ENCODE peak calls at places on chromosomes 4 and X, in seven cellular contexts. N is ovary, X is hepatocyte, B is left ventricle myocardium inferior, G is AG09309, H is K562, O is tibial nerve. V is an unnamed sample.

GRCh38 chr4:103936653-103937145 is 216.9 kb upstream of the TACR3 start:
- DNase-seq in N (no peak), X (no peak), B (no peak), G (no peak), H (no peak), O (no peak), V (no peak)

GRCh38 chr4:150244600-150244999 is 166.4 kb downstream of the DCLK2 start:
- DNase-seq in N (no peak), X (no peak), B (no peak), G (no peak), H (no peak), O (no peak), V (peak; percentile 89)

GRCh38 chr4:152510349-152511147 is 25.3 kb downstream of the FBXW7 start:
- DNase-seq in N (no peak), X (no peak), B (no peak), G (no peak), H (no peak), O (no peak), V (no peak)

GRCh38 chr4:188911199-188911598 is 772.0 kb downstream of the TRIML1 start:
- DNase-seq in N (no peak), X (no peak), B (no peak), G (no peak), H (no peak), O (no peak), V (no peak)

GRCh38 chr4:104394409-104394813 is 100.3 kb downstream of the CXXC4 start:
- DNase-seq in N (no peak), X (no peak), B (peak; percentile 11), G (no peak), H (no peak), O (no peak), V (no peak)

GRCh38 chrX:18683027-18683426 is 11.1 kb upstream of the RS1 start:
- DNase-seq in N (no peak), X (no peak), B (no peak), G (no peak), H (no peak), O (no peak), V (no peak)

GRCh38 chr4:2142630-2143427 is 83.7 kb downstream of the NAT8L start:
- DNase-seq in N (no peak), X (no peak), B (no peak), G (no peak), H (no peak), O (no peak), V (peak; percentile 32)

GRCh38 chr4:10872833-10873517 is 188.4 kb upstream of the CLNK start:
- DNase-seq in N (no peak), X (no peak), B (no peak), G (no peak), H (no peak), O (no peak), V (peak; percentile 6)

GRCh38 chrX:144798972-144799371 is 448.3 kb upstream of the SPANXN1 start:
- DNase-seq in N (no peak), X (no peak), B (no peak), G (no peak), H (no peak), O (no peak), V (no peak)

GRCh38 chr4:123190176-123190575 is 206.4 kb upstream of the SPRY1 start:
- DNase-seq in N (no peak), X (no peak), B (no peak), G (no peak), H (no peak), O (no peak), V (no peak)

GRCh38 chr4:112855058-112855457 is 194.4 kb upstream of the ANK2 start:
- DNase-seq in N (no peak), X (no peak), B (no peak), G (no peak), H (no peak), O (no peak), V (no peak)

GRCh38 chr4:19969492-19969891 is 282.2 kb upstream of the SLIT2 start:
- DNase-seq in N (no peak), X (no peak), B (no peak), G (no peak), H (no peak), O (no peak), V (no peak)

GRCh38 chrX:100447563-100448397 is 37.7 kb upstream of the PCDH19 start:
- DNase-seq in N (peak; percentile 55), X (peak; percentile 50), B (peak; percentile 16), G (no peak), H (peak; percentile 46), O (peak; percentile 25), V (peak; percentile 29)

GRCh38 chr4:77582151-77582550 is 23.5 kb upstream of the CXCL13 start:
- DNase-seq in N (no peak), X (no peak), B (no peak), G (no peak), H (no peak), O (no peak), V (peak; percentile 50)

GRCh38 chr4:77581724-77582123 is 23.9 kb upstream of the CXCL13 start:
- DNase-seq in N (no peak), X (no peak), B (no peak), G (no peak), H (no peak), O (no peak), V (no peak)

GRCh38 chr4:77579406-77580076 is 26.1 kb upstream of the CXCL13 start:
- DNase-seq in N (no peak), X (no peak), B (no peak), G (peak; percentile 74), H (no peak), O (no peak), V (peak; percentile 87)

GRCh38 chr4:77576351-77576750 is 29.3 kb upstream of the CXCL13 start:
- DNase-seq in N (no peak), X (no peak), B (no peak), G (no peak), H (no peak), O (no peak), V (no peak)

DNA sequence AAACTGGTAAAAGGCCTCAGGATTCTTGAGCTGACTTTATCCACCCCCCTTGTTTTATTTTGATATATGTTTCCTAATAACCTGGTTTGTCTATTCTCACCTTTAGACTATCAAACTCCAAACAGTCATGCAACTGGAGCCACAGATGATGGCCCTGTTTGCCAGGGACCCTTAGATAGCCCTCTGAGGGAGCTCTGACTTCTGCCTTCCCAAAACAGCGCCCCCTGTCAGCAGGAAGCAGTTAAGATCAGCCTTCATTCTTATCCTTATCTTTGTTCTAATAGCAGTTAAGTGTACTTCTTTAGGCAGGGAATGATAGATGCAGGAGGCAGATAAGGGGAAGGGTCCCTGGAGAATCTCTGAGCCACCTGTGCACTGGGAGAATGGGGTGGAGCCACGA is 27.5 kb upstream of the CXCL13 start:
- DNase-seq in N (no peak), X (no peak), B (no peak), G (no peak), H (no peak), O (no peak), V (no peak)
- H3K4me3 ChIP-seq in N (no peak overlapping the region), X (no peak overlapping the region), B (no peak overlapping the region), G (no peak overlapping the region), H (no peak overlapping the region), O (no peak overlapping the region), V (no peak overlapping the region)

DNA sequence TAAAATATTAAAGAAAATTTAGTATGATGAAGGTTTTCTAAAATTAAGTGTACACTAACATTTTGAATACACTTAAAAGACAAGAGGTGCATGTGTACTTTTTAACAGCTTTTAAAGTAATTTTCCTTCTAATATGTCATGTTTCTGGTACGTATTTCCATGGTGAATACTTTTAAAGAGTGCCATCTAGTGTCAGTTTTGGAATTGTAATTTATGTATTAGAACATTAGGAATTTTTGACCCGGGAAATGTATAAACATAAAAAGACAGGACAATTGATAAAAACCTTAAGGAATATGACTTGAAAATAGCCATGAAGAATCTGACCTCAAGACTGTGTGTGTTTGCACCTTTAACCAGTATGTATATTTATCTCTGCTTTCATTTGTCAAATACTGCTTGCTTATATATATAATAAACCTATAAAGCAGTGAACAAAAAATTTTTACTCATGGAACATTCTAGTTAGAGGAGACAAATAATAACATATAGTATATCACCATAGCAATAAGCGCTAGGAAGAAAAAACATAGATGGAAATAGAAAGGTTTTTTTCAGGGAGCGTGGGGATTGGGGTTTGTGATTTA is 7.2 kb downstream of the GSTCD start:
- DNase-seq in N (no peak), X (peak; percentile 54), B (no peak), G (no peak), H (peak; percentile 36), O (no peak), V (peak; percentile 56)
- TF ChIP-seq CTCF in N (no peak), X (peak; percentile 65), B (peak; percentile 68), G (peak; percentile 29), H (no peak), O (peak; percentile 49), V (peak; percentile 30)

GRCh38 chrX:12871181-12871580 is 4.3 kb downstream of the TLR7 start:
- DNase-seq in N (no peak), X (no peak), B (no peak), G (no peak), H (no peak), O (no peak), V (no peak)

GRCh38 chrX:12874599-12874998 is 7.7 kb downstream of the TLR7 start:
- DNase-seq in N (no peak), X (no peak), B (no peak), G (no peak), H (no peak), O (no peak), V (no peak)

GRCh38 chrX:12877386-12877785 is 10.5 kb downstream of the TLR7 start:
- DNase-seq in N (no peak), X (no peak), B (no peak), G (no peak), H (no peak), O (no peak), V (no peak)

GRCh38 chrX:12868747-12869146 is 1.9 kb downstream of the TLR7 start:
- DNase-seq in N (no peak), X (no peak), B (no peak), G (no peak), H (no peak), O (no peak), V (no peak)

DNA sequence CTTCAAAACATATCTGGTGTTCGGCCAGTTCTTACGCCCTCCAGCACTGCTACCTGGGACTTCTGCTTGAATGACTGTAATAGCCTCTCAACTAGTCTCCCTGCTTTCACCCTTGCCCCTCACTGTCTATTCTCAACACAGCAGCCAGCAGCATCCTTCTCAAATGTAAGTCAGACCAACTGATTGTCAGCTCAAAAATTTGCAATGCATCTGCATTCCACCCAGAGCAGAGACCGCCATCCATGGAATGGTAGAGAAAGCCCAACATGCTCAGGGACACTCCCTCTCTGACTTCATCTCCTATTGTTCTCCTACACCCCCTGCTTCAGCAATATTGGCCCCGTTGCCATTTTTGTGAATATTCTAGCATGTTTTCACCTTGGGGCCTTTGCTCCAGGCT is 5.9 kb downstream of the TLR7 start:
- DNase-seq in N (no peak), X (no peak), B (no peak), G (no peak), H (no peak), O (no peak), V (no peak)
- H3K4me3 ChIP-seq in N (no peak overlapping the region), X (no peak overlapping the region), B (no peak overlapping the region), G (no peak overlapping the region), H (no peak overlapping the region), O (no peak overlapping the region), V (no peak overlapping the region)

GRCh38 chr4:157701695-157701994 is 471.2 kb downstream of the GASK1B start:
- DNase-seq in N (no peak), X (no peak), B (no peak), G (no peak), H (no peak), O (no peak), V (no peak)
- TF ChIP-seq CTCF in N (no peak), X (no peak), B (no peak), G (no peak), H (no peak), O (no peak), V (no peak)

GRCh38 chrX:56530011-56530410 is 33.4 kb upstream of the UBQLN2 start:
- DNase-seq in N (no peak), X (no peak), B (no peak), G (no peak), H (no peak), O (no peak), V (no peak)
- H3K4me3 ChIP-seq in N (no peak overlapping the region), X (no peak overlapping the region), B (no peak overlapping the region), G (no peak overlapping the region), H (no peak overlapping the region), O (no peak overlapping the region), V (no peak overlapping the region)